ENCODE peak calls at places on chromosomes 12 and 14, in four cellular contexts. N, V, M and A are unnamed samples.

GRCh38 chr12:27548301-27549199 is 24.5 kb downstream of the PPFIBP1 start:
- DNase-seq in N (no peak), V (no peak), M (no peak), A (no peak)

GRCh38 chr14:85300119-85300518 is 229.8 kb upstream of the FLRT2 start:
- DNase-seq in N (no peak), V (no peak), M (no peak), A (no peak)

GRCh38 chr14:75648066-75648838 is 12.4 kb downstream of the ERG28 start:
- DNase-seq in N (no peak), V (no peak), M (no peak), A (no peak)

GRCh38 chr12:46523446-46523845 is 150.9 kb upstream of the SLC38A2 start:
- DNase-seq in N (no peak), V (no peak), M (no peak), A (no peak)

GRCh38 chr14:33837943-33838683 is 112.8 kb downstream of the EGLN3 start:
- DNase-seq in N (no peak), V (no peak), M (no peak), A (no peak)

GRCh38 chr12:112239881-112240280 is 114.5 kb downstream of the TRAFD1 start:
- DNase-seq in N (no peak), V (no peak), M (no peak), A (no peak)

GRCh38 chr12:62711626-62712305 is 223.2 kb downstream of the PPM1H start:
- DNase-seq in N (no peak), V (no peak), M (no peak), A (no peak)

GRCh38 chr12:93379432-93380308 is 1.9 kb downstream of the NUDT4 start:
- DNase-seq in N (no peak), V (peak), M (no peak), A (no peak)

GRCh38 chr14:104800600-104801283 is at the start of gene ZBTB42:
- DNase-seq in N (peak), V (peak), M (peak), A (no peak)

GRCh38 chr14:53807580-53807979 is 149.0 kb downstream of the BMP4 start:
- DNase-seq in N (no peak), V (no peak), M (no peak), A (no peak)

GRCh38 chr12:49054524-49054923 is 6.1 kb downstream of the KMT2D start:
- DNase-seq in N (no peak), V (no peak), M (no peak), A (no peak)

GRCh38 chr14:90870950-90871604 is 54.8 kb upstream of the TTC7B start:
- DNase-seq in N (no peak), V (no peak), M (no peak), A (no peak)

GRCh38 chr14:68510201-68510600 is 282.7 kb downstream of the ZFP36L1 start:
- DNase-seq in N (no peak), V (no peak), M (no peak), A (no peak)

GRCh38 chr12:72390146-72390545 is 118.0 kb downstream of the TRHDE start:
- DNase-seq in N (no peak), V (no peak), M (no peak), A (no peak)

GRCh38 chr12:22307811-22308210 is 26.7 kb downstream of the ST8SIA1 start:
- DNase-seq in N (no peak), V (no peak), M (no peak), A (no peak)

GRCh38 chr12:5013206-5013830 is 30.4 kb upstream of the KCNA5 start:
- DNase-seq in N (no peak), V (no peak), M (no peak), A (no peak)

GRCh38 chr12:31245822-31246469 is 80.0 kb downstream of the SINHCAF start:
- DNase-seq in N (no peak), V (peak), M (no peak), A (no peak)

GRCh38 chr12:127822743-127823433 is 444.1 kb upstream of the TMEM132C start:
- DNase-seq in N (no peak), V (no peak), M (no peak), A (no peak)

GRCh38 chr14:54772451-54772881 is 130.2 kb downstream of the GCH1 start:
- DNase-seq in N (no peak), V (no peak), M (no peak), A (no peak)

GRCh38 chr14:97602438-97603117 is 805.4 kb downstream of the VRK1 start:
- DNase-seq in N (peak), V (no peak), M (peak), A (no peak)

GRCh38 chr14:39230416-39230815 is 3.3 kb upstream of the MIA2 start:
- DNase-seq in N (no peak), V (no peak), M (no peak), A (no peak)

GRCh38 chr12:32755654-32756475 is at the start of gene YARS2:
- DNase-seq in N (peak), V (peak), M (peak), A (peak)

GRCh38 chr12:9615420-9616135 is 7.9 kb upstream of the KLRB1 start:
- DNase-seq in N (no peak), V (peak), M (no peak), A (no peak)

GRCh38 chr12:127767631-127768030 is 499.3 kb upstream of the TMEM132C start:
- DNase-seq in N (no peak), V (no peak), M (no peak), A (no peak)

GRCh38 chr14:94386085-94387031 is 2.0 kb downstream of the SERPINA1 start:
- DNase-seq in N (no peak), V (no peak), M (no peak), A (no peak)

GRCh38 chr14:21780429-21781084 is 106.9 kb upstream of the OR4E1 start:
- DNase-seq in N (no peak), V (no peak), M (no peak), A (no peak)

GRCh38 chr12:71216725-71217579 is 59.2 kb upstream of the TSPAN8 start:
- DNase-seq in N (peak), V (peak), M (no peak), A (no peak)

GRCh38 chr14:24255438-24255837 is 7.5 kb downstream of the TGM1 start:
- DNase-seq in N (no peak), V (no peak), M (no peak), A (no peak)

GRCh38 chr14:96037891-96038557 is 1.1 kb upstream of the C14orf132 start:
- DNase-seq in N (no peak), V (no peak), M (no peak), A (no peak)

GRCh38 chr12:19236656-19237055 is 107.1 kb downstream of the PLEKHA5 start:
- DNase-seq in N (peak), V (no peak), M (no peak), A (no peak)

GRCh38 chr12:118591-118990 is 52.0 kb downstream of the IQSEC3 start:
- DNase-seq in N (no peak), V (no peak), M (no peak), A (no peak)

GRCh38 chr12:61452076-61452475 is 808.1 kb upstream of the USP15 start:
- DNase-seq in N (no peak), V (no peak), M (no peak), A (peak)

GRCh38 chr12:28191690-28192089 is 1.4 kb downstream of the CCDC91 start:
- DNase-seq in N (no peak), V (no peak), M (peak), A (no peak)

GRCh38 chr12:12527820-12528296 is 34.8 kb downstream of the DUSP16 start:
- DNase-seq in N (no peak), V (no peak), M (peak), A (no peak)
- H3K27ac ChIP-seq in N (no peak), V (no peak), M (peak), A (no peak)

GRCh38 chr14:32331227-32331597 is 2.1 kb downstream of the AKAP6 start:
- DNase-seq in N (peak), V (no peak), M (no peak), A (no peak)
- H3K27ac ChIP-seq in N (peak), V (no peak), M (no peak), A (no peak)

DNA sequence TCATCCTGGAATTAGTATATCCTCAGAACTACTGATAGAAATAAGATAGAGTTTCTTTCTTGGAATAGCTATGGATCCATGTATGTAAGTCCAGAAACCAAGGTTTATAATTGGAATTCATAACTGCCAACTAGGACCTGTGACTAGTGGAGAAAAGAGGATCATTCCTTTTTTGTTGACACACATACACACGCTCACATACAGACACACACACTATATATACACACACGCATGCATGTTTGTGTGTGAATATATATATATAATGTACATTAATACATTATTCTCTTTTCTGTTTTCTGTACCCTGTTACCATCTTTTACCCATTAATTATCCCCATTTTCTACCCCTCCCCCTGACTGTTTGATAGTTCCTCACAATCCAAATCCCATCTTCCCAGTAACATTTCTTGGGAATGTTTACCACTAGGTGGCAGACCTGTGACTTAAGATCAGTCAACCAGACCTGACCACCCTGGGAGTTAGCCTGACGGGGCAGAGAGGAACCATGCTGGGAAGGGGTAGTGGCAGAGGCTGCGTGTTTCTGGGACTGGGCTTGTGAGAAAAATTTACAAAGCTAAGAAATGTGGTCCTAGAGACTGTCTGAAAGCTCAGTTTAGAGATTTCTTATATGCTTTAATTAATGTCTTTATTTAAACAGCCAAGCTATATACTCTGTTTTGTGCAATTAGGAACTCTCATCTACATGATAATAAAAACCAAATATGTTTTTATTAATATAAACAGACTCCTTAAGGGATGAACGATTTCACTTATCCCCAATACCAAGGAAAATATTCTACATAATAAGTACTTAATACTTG is 308.0 kb downstream of the PPFIA2 start:
- DNase-seq in N (no peak), V (peak), M (no peak), A (no peak)
- H3K27ac ChIP-seq in N (no peak), V (no peak), M (no peak), A (no peak)

GRCh38 chr12:81800298-81801148 is 41.4 kb upstream of the PPFIA2 start:
- DNase-seq in N (no peak), V (no peak), M (no peak), A (no peak)
- H3K27ac ChIP-seq in N (peak), V (no peak), M (no peak), A (no peak)

GRCh38 chr12:25251749-25252148 is 1.0 kb upstream of the KRAS start:
- DNase-seq in N (no peak), V (no peak), M (no peak), A (no peak)
- H3K27ac ChIP-seq in N (peak), V (peak), M (no peak), A (no peak)

DNA sequence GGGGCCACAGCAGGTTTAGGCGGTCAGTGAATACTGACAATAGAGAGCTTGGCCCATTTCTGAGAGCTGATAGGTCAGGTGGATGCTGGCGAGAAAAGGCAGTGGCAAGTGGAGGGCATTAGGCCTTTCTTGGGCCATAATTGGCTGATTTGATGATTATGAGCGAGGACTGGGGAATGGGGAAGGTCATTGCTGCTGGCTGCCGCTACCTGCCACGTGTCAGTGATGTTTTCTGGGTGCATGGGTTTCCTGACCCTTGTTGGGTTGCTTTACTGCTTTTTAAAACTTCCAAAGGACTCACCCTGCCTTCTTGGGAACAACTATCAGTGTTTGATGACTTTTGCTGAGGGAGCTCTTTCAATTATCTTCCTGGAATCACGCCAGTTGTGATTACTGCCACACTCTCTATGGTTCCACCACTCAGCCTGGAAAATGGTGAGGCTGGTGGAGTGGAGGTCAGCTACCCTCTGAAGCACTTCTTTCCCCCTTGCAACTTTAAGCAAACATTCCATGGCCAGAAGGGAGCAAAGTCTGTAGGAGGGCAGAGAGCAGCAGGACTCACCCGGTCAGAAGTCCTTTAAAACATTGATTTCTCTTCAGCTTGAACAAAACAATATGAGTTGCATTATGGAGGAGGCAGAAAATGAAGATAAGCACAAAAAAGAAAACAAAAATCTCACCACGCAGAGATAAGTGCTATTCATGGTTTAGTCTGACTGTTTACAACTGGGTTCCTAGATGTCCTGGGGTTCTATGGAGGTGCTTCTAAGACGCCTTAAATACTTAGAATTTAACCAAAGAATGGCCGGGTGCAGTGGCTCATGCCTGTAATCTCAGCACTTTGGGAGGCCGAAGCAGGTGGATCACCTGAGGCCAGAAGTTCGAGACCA is 12.1 kb upstream of the SLC10A1 start:
- DNase-seq in N (no peak), V (no peak), M (no peak), A (no peak)
- H3K27ac ChIP-seq in N (no peak), V (no peak), M (no peak), A (no peak)